ENCODE peak calls at places on chromosomes 3 and 15, in ten cellular contexts. One of them, this sample, is unnamed.
A peak's percentile ranks its signal among the peaks of the same experiment; 100 is the strongest.

GRCh38 chr3:176514297-176514696 is 683.0 kb downstream of the TBL1XR1 start:
- DNase-seq in germinal center: no peak
- DNase-seq in cerebellum: no peak
- DNase-seq in stimulated activated CD4-positive, alpha-beta T cell treated with anti-CD3 and anti-CD28 coated beads, Interleukin-15, amount 100 ng/mL, for 1 hour: no peak
- DNase-seq in HFFc6: no peak
- DNase-seq in MV-4-11: no peak
- DNase-seq in NCI-H2171: no peak
- DNase-seq in stimulated activated naive CD8-positive, alpha-beta T cell treated with anti-CD3 and anti-CD28 coated beads, Interleukin-15, amount 100 ng/mL, for 72 hours: no peak
- DNase-seq in activated T-helper 1 cell treated with anti-CD3 and anti-CD28 coated beads, Interleukin-2, amount 50 U/mL, for 16 hours: no peak
- DNase-seq in DMS153: peak; percentile 18
- DNase-seq in this sample: peak; percentile 7

GRCh38 chr15:74580538-74581350 is 34.9 kb upstream of the CLK3 start:
- DNase-seq in germinal center: no peak
- DNase-seq in cerebellum: no peak
- DNase-seq in stimulated activated CD4-positive, alpha-beta T cell treated with anti-CD3 and anti-CD28 coated beads, Interleukin-15, amount 100 ng/mL, for 1 hour: no peak
- DNase-seq in HFFc6: no peak
- DNase-seq in MV-4-11: no peak
- DNase-seq in NCI-H2171: peak; percentile 46
- DNase-seq in stimulated activated naive CD8-positive, alpha-beta T cell treated with anti-CD3 and anti-CD28 coated beads, Interleukin-15, amount 100 ng/mL, for 72 hours: no peak
- DNase-seq in activated T-helper 1 cell treated with anti-CD3 and anti-CD28 coated beads, Interleukin-2, amount 50 U/mL, for 16 hours: no peak
- DNase-seq in DMS153: no peak
- DNase-seq in this sample: no peak

GRCh38 chr3:53554559-53555511 is 60.4 kb downstream of the CACNA1D start:
- DNase-seq in germinal center: peak; percentile 59
- DNase-seq in cerebellum: no peak
- DNase-seq in stimulated activated CD4-positive, alpha-beta T cell treated with anti-CD3 and anti-CD28 coated beads, Interleukin-15, amount 100 ng/mL, for 1 hour: no peak
- DNase-seq in HFFc6: no peak
- DNase-seq in MV-4-11: no peak
- DNase-seq in NCI-H2171: no peak
- DNase-seq in stimulated activated naive CD8-positive, alpha-beta T cell treated with anti-CD3 and anti-CD28 coated beads, Interleukin-15, amount 100 ng/mL, for 72 hours: peak; percentile 55
- DNase-seq in activated T-helper 1 cell treated with anti-CD3 and anti-CD28 coated beads, Interleukin-2, amount 50 U/mL, for 16 hours: no peak
- DNase-seq in DMS153: no peak
- DNase-seq in this sample: no peak

GRCh38 chr3:12194669-12195161 is 36.0 kb upstream of the TIMP4 start:
- DNase-seq in germinal center: peak; percentile 43
- DNase-seq in cerebellum: no peak
- DNase-seq in stimulated activated CD4-positive, alpha-beta T cell treated with anti-CD3 and anti-CD28 coated beads, Interleukin-15, amount 100 ng/mL, for 1 hour: no peak
- DNase-seq in HFFc6: peak; percentile 13
- DNase-seq in MV-4-11: no peak
- DNase-seq in NCI-H2171: no peak
- DNase-seq in stimulated activated naive CD8-positive, alpha-beta T cell treated with anti-CD3 and anti-CD28 coated beads, Interleukin-15, amount 100 ng/mL, for 72 hours: peak; percentile 33
- DNase-seq in activated T-helper 1 cell treated with anti-CD3 and anti-CD28 coated beads, Interleukin-2, amount 50 U/mL, for 16 hours: no peak
- DNase-seq in DMS153: no peak
- DNase-seq in this sample: peak; percentile 13

GRCh38 chr3:47464603-47465002 is 11.1 kb downstream of the SCAP start:
- DNase-seq in germinal center: no peak
- DNase-seq in cerebellum: no peak
- DNase-seq in stimulated activated CD4-positive, alpha-beta T cell treated with anti-CD3 and anti-CD28 coated beads, Interleukin-15, amount 100 ng/mL, for 1 hour: no peak
- DNase-seq in HFFc6: no peak
- DNase-seq in MV-4-11: peak; percentile 91
- DNase-seq in NCI-H2171: no peak
- DNase-seq in stimulated activated naive CD8-positive, alpha-beta T cell treated with anti-CD3 and anti-CD28 coated beads, Interleukin-15, amount 100 ng/mL, for 72 hours: no peak
- DNase-seq in activated T-helper 1 cell treated with anti-CD3 and anti-CD28 coated beads, Interleukin-2, amount 50 U/mL, for 16 hours: no peak
- DNase-seq in DMS153: no peak
- DNase-seq in this sample: no peak

GRCh38 chr3:97821413-97821809 is 400 bp upstream of the CRYBG3 start:
- DNase-seq in germinal center: peak; percentile 33
- DNase-seq in cerebellum: no peak
- DNase-seq in stimulated activated CD4-positive, alpha-beta T cell treated with anti-CD3 and anti-CD28 coated beads, Interleukin-15, amount 100 ng/mL, for 1 hour: peak; percentile 21
- DNase-seq in HFFc6: peak; percentile 61
- DNase-seq in MV-4-11: peak; percentile 56
- DNase-seq in NCI-H2171: peak; percentile 56
- DNase-seq in stimulated activated naive CD8-positive, alpha-beta T cell treated with anti-CD3 and anti-CD28 coated beads, Interleukin-15, amount 100 ng/mL, for 72 hours: no peak
- DNase-seq in activated T-helper 1 cell treated with anti-CD3 and anti-CD28 coated beads, Interleukin-2, amount 50 U/mL, for 16 hours: peak; percentile 15
- DNase-seq in DMS153: no peak
- DNase-seq in this sample: peak; percentile 9

GRCh38 chr3:138180375-138181029 is 5.8 kb upstream of the DBR1 start:
- DNase-seq in germinal center: peak; percentile 11
- DNase-seq in cerebellum: peak; percentile 75
- DNase-seq in stimulated activated CD4-positive, alpha-beta T cell treated with anti-CD3 and anti-CD28 coated beads, Interleukin-15, amount 100 ng/mL, for 1 hour: no peak
- DNase-seq in HFFc6: peak; percentile 37
- DNase-seq in MV-4-11: peak; percentile 33
- DNase-seq in NCI-H2171: peak; percentile 8
- DNase-seq in stimulated activated naive CD8-positive, alpha-beta T cell treated with anti-CD3 and anti-CD28 coated beads, Interleukin-15, amount 100 ng/mL, for 72 hours: no peak
- DNase-seq in activated T-helper 1 cell treated with anti-CD3 and anti-CD28 coated beads, Interleukin-2, amount 50 U/mL, for 16 hours: no peak
- DNase-seq in DMS153: peak; percentile 67
- DNase-seq in this sample: peak; percentile 22

GRCh38 chr15:88800026-88800425 is 3.2 kb upstream of the ACAN start:
- DNase-seq in germinal center: no peak
- DNase-seq in cerebellum: no peak
- DNase-seq in stimulated activated CD4-positive, alpha-beta T cell treated with anti-CD3 and anti-CD28 coated beads, Interleukin-15, amount 100 ng/mL, for 1 hour: no peak
- DNase-seq in HFFc6: peak; percentile 47
- DNase-seq in MV-4-11: no peak
- DNase-seq in NCI-H2171: no peak
- DNase-seq in stimulated activated naive CD8-positive, alpha-beta T cell treated with anti-CD3 and anti-CD28 coated beads, Interleukin-15, amount 100 ng/mL, for 72 hours: no peak
- DNase-seq in activated T-helper 1 cell treated with anti-CD3 and anti-CD28 coated beads, Interleukin-2, amount 50 U/mL, for 16 hours: no peak
- DNase-seq in DMS153: no peak
- DNase-seq in this sample: peak; percentile 65

GRCh38 chr3:85960793-85961192 is 1002.0 kb downstream of the CADM2 start:
- DNase-seq in germinal center: no peak
- DNase-seq in cerebellum: no peak
- DNase-seq in stimulated activated CD4-positive, alpha-beta T cell treated with anti-CD3 and anti-CD28 coated beads, Interleukin-15, amount 100 ng/mL, for 1 hour: no peak
- DNase-seq in HFFc6: no peak
- DNase-seq in MV-4-11: no peak
- DNase-seq in NCI-H2171: no peak
- DNase-seq in stimulated activated naive CD8-positive, alpha-beta T cell treated with anti-CD3 and anti-CD28 coated beads, Interleukin-15, amount 100 ng/mL, for 72 hours: no peak
- DNase-seq in activated T-helper 1 cell treated with anti-CD3 and anti-CD28 coated beads, Interleukin-2, amount 50 U/mL, for 16 hours: no peak
- DNase-seq in DMS153: no peak
- DNase-seq in this sample: no peak

GRCh38 chr3:44992555-44993470 is 16.8 kb downstream of the EXOSC7 start:
- DNase-seq in germinal center: peak; percentile 18
- DNase-seq in cerebellum: no peak
- DNase-seq in stimulated activated CD4-positive, alpha-beta T cell treated with anti-CD3 and anti-CD28 coated beads, Interleukin-15, amount 100 ng/mL, for 1 hour: no peak
- DNase-seq in HFFc6: no peak
- DNase-seq in MV-4-11: peak; percentile 37
- DNase-seq in NCI-H2171: no peak
- DNase-seq in stimulated activated naive CD8-positive, alpha-beta T cell treated with anti-CD3 and anti-CD28 coated beads, Interleukin-15, amount 100 ng/mL, for 72 hours: no peak
- DNase-seq in activated T-helper 1 cell treated with anti-CD3 and anti-CD28 coated beads, Interleukin-2, amount 50 U/mL, for 16 hours: no peak
- DNase-seq in DMS153: no peak
- DNase-seq in this sample: no peak

GRCh38 chr3:127218457-127218922 is 25.6 kb downstream of the PRR23E start:
- DNase-seq in germinal center: no peak
- DNase-seq in cerebellum: no peak
- DNase-seq in stimulated activated CD4-positive, alpha-beta T cell treated with anti-CD3 and anti-CD28 coated beads, Interleukin-15, amount 100 ng/mL, for 1 hour: no peak
- DNase-seq in HFFc6: no peak
- DNase-seq in MV-4-11: no peak
- DNase-seq in NCI-H2171: no peak
- DNase-seq in stimulated activated naive CD8-positive, alpha-beta T cell treated with anti-CD3 and anti-CD28 coated beads, Interleukin-15, amount 100 ng/mL, for 72 hours: no peak
- DNase-seq in activated T-helper 1 cell treated with anti-CD3 and anti-CD28 coated beads, Interleukin-2, amount 50 U/mL, for 16 hours: no peak
- DNase-seq in DMS153: no peak
- DNase-seq in this sample: no peak

GRCh38 chr3:24155291-24155690 is 210.2 kb downstream of the NR1D2 start:
- DNase-seq in germinal center: no peak
- DNase-seq in cerebellum: no peak
- DNase-seq in stimulated activated CD4-positive, alpha-beta T cell treated with anti-CD3 and anti-CD28 coated beads, Interleukin-15, amount 100 ng/mL, for 1 hour: no peak
- DNase-seq in HFFc6: no peak
- DNase-seq in MV-4-11: no peak
- DNase-seq in NCI-H2171: no peak
- DNase-seq in stimulated activated naive CD8-positive, alpha-beta T cell treated with anti-CD3 and anti-CD28 coated beads, Interleukin-15, amount 100 ng/mL, for 72 hours: no peak
- DNase-seq in activated T-helper 1 cell treated with anti-CD3 and anti-CD28 coated beads, Interleukin-2, amount 50 U/mL, for 16 hours: no peak
- DNase-seq in DMS153: no peak
- DNase-seq in this sample: no peak

GRCh38 chr3:129310612-129311011 is 31.9 kb downstream of the HMCES start:
- DNase-seq in germinal center: no peak
- DNase-seq in cerebellum: no peak
- DNase-seq in stimulated activated CD4-positive, alpha-beta T cell treated with anti-CD3 and anti-CD28 coated beads, Interleukin-15, amount 100 ng/mL, for 1 hour: no peak
- DNase-seq in HFFc6: no peak
- DNase-seq in MV-4-11: no peak
- DNase-seq in NCI-H2171: no peak
- DNase-seq in stimulated activated naive CD8-positive, alpha-beta T cell treated with anti-CD3 and anti-CD28 coated beads, Interleukin-15, amount 100 ng/mL, for 72 hours: no peak
- DNase-seq in activated T-helper 1 cell treated with anti-CD3 and anti-CD28 coated beads, Interleukin-2, amount 50 U/mL, for 16 hours: no peak
- DNase-seq in DMS153: no peak
- DNase-seq in this sample: no peak

GRCh38 chr3:14775011-14775410 is 43.8 kb upstream of the FGD5 start:
- DNase-seq in germinal center: no peak
- DNase-seq in cerebellum: no peak
- DNase-seq in stimulated activated CD4-positive, alpha-beta T cell treated with anti-CD3 and anti-CD28 coated beads, Interleukin-15, amount 100 ng/mL, for 1 hour: no peak
- DNase-seq in HFFc6: no peak
- DNase-seq in MV-4-11: no peak
- DNase-seq in NCI-H2171: no peak
- DNase-seq in stimulated activated naive CD8-positive, alpha-beta T cell treated with anti-CD3 and anti-CD28 coated beads, Interleukin-15, amount 100 ng/mL, for 72 hours: no peak
- DNase-seq in activated T-helper 1 cell treated with anti-CD3 and anti-CD28 coated beads, Interleukin-2, amount 50 U/mL, for 16 hours: no peak
- DNase-seq in DMS153: no peak
- DNase-seq in this sample: no peak

GRCh38 chr3:126394179-126394976 is at the start of gene CFAP100:
- DNase-seq in germinal center: no peak
- DNase-seq in cerebellum: peak; percentile 24
- DNase-seq in stimulated activated CD4-positive, alpha-beta T cell treated with anti-CD3 and anti-CD28 coated beads, Interleukin-15, amount 100 ng/mL, for 1 hour: no peak
- DNase-seq in HFFc6: no peak
- DNase-seq in MV-4-11: no peak
- DNase-seq in NCI-H2171: peak; percentile 11
- DNase-seq in stimulated activated naive CD8-positive, alpha-beta T cell treated with anti-CD3 and anti-CD28 coated beads, Interleukin-15, amount 100 ng/mL, for 72 hours: no peak
- DNase-seq in activated T-helper 1 cell treated with anti-CD3 and anti-CD28 coated beads, Interleukin-2, amount 50 U/mL, for 16 hours: no peak
- DNase-seq in DMS153: no peak
- DNase-seq in this sample: no peak

GRCh38 chr15:42387603-42388002 is 28.3 kb downstream of the CAPN3 start:
- DNase-seq in germinal center: no peak
- DNase-seq in cerebellum: no peak
- DNase-seq in stimulated activated CD4-positive, alpha-beta T cell treated with anti-CD3 and anti-CD28 coated beads, Interleukin-15, amount 100 ng/mL, for 1 hour: no peak
- DNase-seq in HFFc6: no peak
- DNase-seq in MV-4-11: no peak
- DNase-seq in NCI-H2171: no peak
- DNase-seq in stimulated activated naive CD8-positive, alpha-beta T cell treated with anti-CD3 and anti-CD28 coated beads, Interleukin-15, amount 100 ng/mL, for 72 hours: no peak
- DNase-seq in activated T-helper 1 cell treated with anti-CD3 and anti-CD28 coated beads, Interleukin-2, amount 50 U/mL, for 16 hours: no peak
- DNase-seq in DMS153: no peak
- DNase-seq in this sample: no peak

GRCh38 chr3:120470870-120471269 is 20.1 kb upstream of the FSTL1 start:
- DNase-seq in germinal center: no peak
- DNase-seq in cerebellum: peak; percentile 79
- DNase-seq in stimulated activated CD4-positive, alpha-beta T cell treated with anti-CD3 and anti-CD28 coated beads, Interleukin-15, amount 100 ng/mL, for 1 hour: no peak
- DNase-seq in HFFc6: no peak
- DNase-seq in MV-4-11: no peak
- DNase-seq in NCI-H2171: no peak
- DNase-seq in stimulated activated naive CD8-positive, alpha-beta T cell treated with anti-CD3 and anti-CD28 coated beads, Interleukin-15, amount 100 ng/mL, for 72 hours: no peak
- DNase-seq in activated T-helper 1 cell treated with anti-CD3 and anti-CD28 coated beads, Interleukin-2, amount 50 U/mL, for 16 hours: no peak
- DNase-seq in DMS153: no peak
- DNase-seq in this sample: peak; percentile 45

GRCh38 chr3:85068911-85069310 is 110.1 kb downstream of the CADM2 start:
- DNase-seq in germinal center: no peak
- DNase-seq in cerebellum: no peak
- DNase-seq in stimulated activated CD4-positive, alpha-beta T cell treated with anti-CD3 and anti-CD28 coated beads, Interleukin-15, amount 100 ng/mL, for 1 hour: no peak
- DNase-seq in HFFc6: no peak
- DNase-seq in MV-4-11: no peak
- DNase-seq in NCI-H2171: no peak
- DNase-seq in stimulated activated naive CD8-positive, alpha-beta T cell treated with anti-CD3 and anti-CD28 coated beads, Interleukin-15, amount 100 ng/mL, for 72 hours: no peak
- DNase-seq in activated T-helper 1 cell treated with anti-CD3 and anti-CD28 coated beads, Interleukin-2, amount 50 U/mL, for 16 hours: no peak
- DNase-seq in DMS153: no peak
- DNase-seq in this sample: no peak

GRCh38 chr15:35195649-35196048 is 110.6 kb upstream of the NANOGP8 start:
- DNase-seq in germinal center: no peak
- DNase-seq in cerebellum: no peak
- DNase-seq in stimulated activated CD4-positive, alpha-beta T cell treated with anti-CD3 and anti-CD28 coated beads, Interleukin-15, amount 100 ng/mL, for 1 hour: no peak
- DNase-seq in HFFc6: no peak
- DNase-seq in MV-4-11: no peak
- DNase-seq in NCI-H2171: no peak
- DNase-seq in stimulated activated naive CD8-positive, alpha-beta T cell treated with anti-CD3 and anti-CD28 coated beads, Interleukin-15, amount 100 ng/mL, for 72 hours: no peak
- DNase-seq in activated T-helper 1 cell treated with anti-CD3 and anti-CD28 coated beads, Interleukin-2, amount 50 U/mL, for 16 hours: no peak
- DNase-seq in DMS153: no peak
- DNase-seq in this sample: no peak

GRCh38 chr3:99324854-99325253 is 313.5 kb upstream of the COL8A1 start:
- DNase-seq in germinal center: no peak
- DNase-seq in cerebellum: no peak
- DNase-seq in stimulated activated CD4-positive, alpha-beta T cell treated with anti-CD3 and anti-CD28 coated beads, Interleukin-15, amount 100 ng/mL, for 1 hour: no peak
- DNase-seq in HFFc6: no peak
- DNase-seq in MV-4-11: no peak
- DNase-seq in NCI-H2171: no peak
- DNase-seq in stimulated activated naive CD8-positive, alpha-beta T cell treated with anti-CD3 and anti-CD28 coated beads, Interleukin-15, amount 100 ng/mL, for 72 hours: no peak
- DNase-seq in activated T-helper 1 cell treated with anti-CD3 and anti-CD28 coated beads, Interleukin-2, amount 50 U/mL, for 16 hours: no peak
- DNase-seq in DMS153: no peak
- DNase-seq in this sample: no peak

GRCh38 chr15:64503640-64504039 is 43.3 kb downstream of the ZNF609 start:
- DNase-seq in germinal center: no peak
- DNase-seq in cerebellum: no peak
- DNase-seq in stimulated activated CD4-positive, alpha-beta T cell treated with anti-CD3 and anti-CD28 coated beads, Interleukin-15, amount 100 ng/mL, for 1 hour: no peak
- DNase-seq in HFFc6: no peak
- DNase-seq in MV-4-11: peak; percentile 19
- DNase-seq in NCI-H2171: no peak
- DNase-seq in stimulated activated naive CD8-positive, alpha-beta T cell treated with anti-CD3 and anti-CD28 coated beads, Interleukin-15, amount 100 ng/mL, for 72 hours: no peak
- DNase-seq in activated T-helper 1 cell treated with anti-CD3 and anti-CD28 coated beads, Interleukin-2, amount 50 U/mL, for 16 hours: no peak
- DNase-seq in DMS153: no peak
- DNase-seq in this sample: no peak

GRCh38 chr3:183824761-183825379 is 507 bp downstream of the MAP6D1 start:
- DNase-seq in germinal center: peak; percentile 31
- DNase-seq in cerebellum: peak; percentile 34
- DNase-seq in stimulated activated CD4-positive, alpha-beta T cell treated with anti-CD3 and anti-CD28 coated beads, Interleukin-15, amount 100 ng/mL, for 1 hour: no peak
- DNase-seq in HFFc6: no peak
- DNase-seq in MV-4-11: no peak
- DNase-seq in NCI-H2171: no peak
- DNase-seq in stimulated activated naive CD8-positive, alpha-beta T cell treated with anti-CD3 and anti-CD28 coated beads, Interleukin-15, amount 100 ng/mL, for 72 hours: peak; percentile 43
- DNase-seq in activated T-helper 1 cell treated with anti-CD3 and anti-CD28 coated beads, Interleukin-2, amount 50 U/mL, for 16 hours: no peak
- DNase-seq in DMS153: no peak
- DNase-seq in this sample: no peak

GRCh38 chr3:134291300-134292254 is 40.9 kb upstream of the RYK start:
- DNase-seq in germinal center: no peak
- DNase-seq in cerebellum: no peak
- DNase-seq in stimulated activated CD4-positive, alpha-beta T cell treated with anti-CD3 and anti-CD28 coated beads, Interleukin-15, amount 100 ng/mL, for 1 hour: no peak
- DNase-seq in HFFc6: peak; percentile 65
- DNase-seq in MV-4-11: no peak
- DNase-seq in NCI-H2171: no peak
- DNase-seq in stimulated activated naive CD8-positive, alpha-beta T cell treated with anti-CD3 and anti-CD28 coated beads, Interleukin-15, amount 100 ng/mL, for 72 hours: no peak
- DNase-seq in activated T-helper 1 cell treated with anti-CD3 and anti-CD28 coated beads, Interleukin-2, amount 50 U/mL, for 16 hours: no peak
- DNase-seq in DMS153: no peak
- DNase-seq in this sample: peak; percentile 60

GRCh38 chr3:72332036-72332435 is 516.2 kb downstream of the SHQ1 start:
- DNase-seq in germinal center: no peak
- DNase-seq in cerebellum: no peak
- DNase-seq in stimulated activated CD4-positive, alpha-beta T cell treated with anti-CD3 and anti-CD28 coated beads, Interleukin-15, amount 100 ng/mL, for 1 hour: no peak
- DNase-seq in HFFc6: no peak
- DNase-seq in MV-4-11: no peak
- DNase-seq in NCI-H2171: no peak
- DNase-seq in stimulated activated naive CD8-positive, alpha-beta T cell treated with anti-CD3 and anti-CD28 coated beads, Interleukin-15, amount 100 ng/mL, for 72 hours: no peak
- DNase-seq in activated T-helper 1 cell treated with anti-CD3 and anti-CD28 coated beads, Interleukin-2, amount 50 U/mL, for 16 hours: no peak
- DNase-seq in DMS153: no peak
- DNase-seq in this sample: no peak

GRCh38 chr3:194756460-194757355 is 71.0 kb downstream of the FAM43A start:
- DNase-seq in germinal center: no peak
- DNase-seq in cerebellum: peak; percentile 15
- DNase-seq in stimulated activated CD4-positive, alpha-beta T cell treated with anti-CD3 and anti-CD28 coated beads, Interleukin-15, amount 100 ng/mL, for 1 hour: no peak
- DNase-seq in HFFc6: no peak
- DNase-seq in MV-4-11: no peak
- DNase-seq in NCI-H2171: peak; percentile 25
- DNase-seq in stimulated activated naive CD8-positive, alpha-beta T cell treated with anti-CD3 and anti-CD28 coated beads, Interleukin-15, amount 100 ng/mL, for 72 hours: no peak
- DNase-seq in activated T-helper 1 cell treated with anti-CD3 and anti-CD28 coated beads, Interleukin-2, amount 50 U/mL, for 16 hours: no peak
- DNase-seq in DMS153: peak; percentile 49
- DNase-seq in this sample: no peak